ENCODE peak calls at places on chromosomes 7 and 10, in eight cellular contexts. B is hepatic stellate cell; S is AG10803; X is effector memory CD4-positive, alpha-beta T cell; I is HFF-Myc; V is left ventricle myocardium superior; R is CD4-positive, alpha-beta memory T cell; U is activated T-cell treated with anti-CD3 and anti-CD28 coated beads, Interleukin-2, amount 50 U/mL, for 72 hours. J is an unnamed sample.

GRCh38 chr7:7292608-7293007 is 110.3 kb downstream of the C1GALT1 start:
- DNase-seq in R (no peak), B (no peak), X (no peak), S (no peak), I (no peak), U (no peak), V (no peak), J (no peak)

GRCh38 chr10:111207525-111207924 is 130.7 kb downstream of the ADRA2A start:
- DNase-seq in R (no peak), V (no peak), S (no peak), U (peak), B (no peak), X (no peak), I (no peak), J (no peak)

GRCh38 chr7:116249969-116250553 is 39.7 kb downstream of the TES start:
- DNase-seq in V (no peak), U (no peak), X (no peak), R (no peak), B (peak), S (peak), I (no peak), J (no peak)

GRCh38 chr7:4058158-4058557 is 623.9 kb upstream of the FOXK1 start:
- DNase-seq in U (no peak), B (no peak), I (no peak), V (no peak), R (no peak), S (no peak), X (no peak), J (no peak)

GRCh38 chr7:107579881-107580715 is at the start of gene BCAP29:
- DNase-seq in B (peak), R (peak), U (peak), S (peak), X (peak), I (no peak), V (peak), J (peak)

GRCh38 chr10:97570789-97571536 is 1.6 kb upstream of the ANKRD2 start:
- DNase-seq in R (no peak), X (no peak), U (no peak), I (no peak), S (no peak), V (peak), B (no peak), J (no peak)

GRCh38 chr10:117086545-117086944 is 51.5 kb downstream of the VAX1 start:
- DNase-seq in S (no peak), V (no peak), X (no peak), B (no peak), U (no peak), R (no peak), I (no peak), J (no peak)

GRCh38 chr10:82089327-82089726 is 214.3 kb downstream of the NRG3 start:
- DNase-seq in X (no peak), U (no peak), I (no peak), S (no peak), V (no peak), B (no peak), R (no peak), J (no peak)

GRCh38 chr7:107394831-107395230 is 75.0 kb upstream of the GPR22 start:
- DNase-seq in U (no peak), I (no peak), B (no peak), S (peak), X (no peak), R (no peak), V (no peak), J (no peak)

GRCh38 chr10:114623661-114624294 is 34.3 kb downstream of the ABLIM1 start:
- DNase-seq in V (no peak), R (no peak), X (no peak), B (peak), U (no peak), I (peak), S (peak), J (no peak)

GRCh38 chr7:69550991-69551390 is 47.3 kb upstream of the AUTS2 start:
- DNase-seq in X (no peak), U (no peak), S (no peak), I (no peak), V (no peak), B (no peak), R (no peak), J (no peak)

GRCh38 chr10:69179089-69179742 is 818 bp upstream of the SUPV3L1 start:
- DNase-seq in U (no peak), S (peak), X (peak), R (no peak), B (peak), V (no peak), I (no peak), J (no peak)

GRCh38 chr10:58952162-58952561 is 224.3 kb upstream of the PHYHIPL start:
- DNase-seq in R (no peak), X (no peak), I (peak), V (no peak), S (peak), U (no peak), B (no peak), J (no peak)

GRCh38 chr10:91082447-91082846 is 138.0 kb upstream of the PCGF5 start:
- DNase-seq in V (no peak), R (no peak), X (no peak), I (no peak), B (no peak), U (no peak), S (no peak), J (no peak)

GRCh38 chr7:22361795-22362194 is 4.8 kb upstream of the RAPGEF5 start:
- DNase-seq in X (no peak), V (no peak), B (no peak), S (no peak), I (no peak), R (no peak), U (no peak), J (no peak)

GRCh38 chr7:18993933-18994668 is 123.3 kb downstream of the TWIST1 start:
- DNase-seq in U (no peak), B (peak), X (no peak), V (no peak), S (peak), I (peak), R (no peak), J (no peak)

GRCh38 chr7:26813426-26813825 is 51.0 kb downstream of the SKAP2 start:
- DNase-seq in U (no peak), B (peak), V (no peak), I (no peak), X (no peak), R (no peak), S (peak), J (no peak)

GRCh38 chr10:15293862-15294835 is 76.9 kb downstream of the FAM171A1 start:
- DNase-seq in R (no peak), S (peak), I (no peak), B (no peak), U (no peak), V (no peak), X (no peak), J (no peak)

GRCh38 chr10:122075171-122075570 is 86.2 kb downstream of the TACC2 start:
- DNase-seq in I (no peak), R (no peak), V (no peak), B (no peak), U (no peak), X (no peak), S (no peak), J (no peak)

GRCh38 chr7:105204953-105205352 is 183.8 kb downstream of the SRPK2 start:
- DNase-seq in R (no peak), I (no peak), S (no peak), B (no peak), U (no peak), V (no peak), X (no peak), J (no peak)

GRCh38 chr7:116957874-116958273 is 4.6 kb downstream of the ST7 start:
- DNase-seq in S (no peak), U (no peak), V (no peak), I (no peak), X (no peak), R (no peak), B (no peak), J (no peak)

GRCh38 chr7:76225379-76225778 is 23.7 kb downstream of the SRRM3 start:
- DNase-seq in S (peak), U (peak), I (no peak), B (peak), R (peak), X (no peak), V (peak), J (peak)

GRCh38 chr10:62582804-62583208 is 208.6 kb downstream of the ZNF365 start:
- DNase-seq in X (no peak), U (no peak), B (peak), S (peak), V (peak), I (peak), R (no peak), J (peak)

GRCh38 chr10:22518167-22518724 is 172.9 kb downstream of the SPAG6 start:
- DNase-seq in I (no peak), S (no peak), U (no peak), X (no peak), B (no peak), V (no peak), R (no peak), J (no peak)

GRCh38 chr10:6024334-6024682 is 37.9 kb downstream of the IL2RA start:
- DNase-seq in U (no peak), B (no peak), I (no peak), X (no peak), R (no peak), V (no peak), S (no peak), J (no peak)

GRCh38 chr10:97321032-97321806 is 2.1 kb downstream of the FRAT1 start:
- DNase-seq in I (no peak), R (no peak), X (no peak), B (no peak), U (peak), V (peak), S (no peak), J (peak)

GRCh38 chr7:85172530-85172941 is 14.3 kb downstream of the SEMA3D start:
- DNase-seq in U (no peak), R (no peak), V (no peak), B (peak), S (peak), I (peak), X (no peak), J (no peak)

GRCh38 chr10:115028419-115028818 is 64.7 kb upstream of the ATRNL1 start:
- DNase-seq in V (no peak), I (no peak), S (no peak), X (no peak), B (no peak), R (no peak), U (no peak), J (no peak)

GRCh38 chr10:6091630-6092029 is 2.8 kb downstream of the RBM17 start:
- DNase-seq in X (no peak), V (no peak), B (no peak), U (no peak), S (no peak), R (no peak), I (no peak), J (no peak)

GRCh38 chr7:22109761-22110160 is 164.1 kb upstream of the CDCA7L start:
- DNase-seq in U (no peak), V (no peak), I (peak), R (no peak), S (peak), B (peak), X (no peak), J (no peak)

GRCh38 chr7:47915066-47915976 is 32.9 kb downstream of the PKD1L1 start:
- DNase-seq in X (no peak), U (no peak), B (peak), I (peak), R (no peak), S (peak), V (no peak), J (no peak)

GRCh38 chr10:5948999-5949759 is 28.2 kb downstream of the IL15RA start:
- DNase-seq in R (no peak), I (no peak), X (no peak), B (peak), S (peak), U (peak), V (peak), J (peak)

GRCh38 chr7:144907577-144907976 is 71.7 kb upstream of the TPK1 start:
- DNase-seq in B (no peak), X (no peak), S (no peak), I (no peak), U (no peak), V (no peak), R (no peak), J (no peak)